ENCODE peak calls at places on chromosome 15, in eight cellular contexts. O, L, F, H, C, I, G and P are unnamed samples.

GRCh38 chr15:70492240-70493177 is 270.8 kb downstream of the UACA start:
- DNase-seq in L (peak), F (peak), I (peak), O (peak), C (peak), H (peak), G (peak), P (peak)

GRCh38 chr15:72284781-72285180 is 12.4 kb upstream of the PARP6 start:
- DNase-seq in O (no peak), G (no peak), H (no peak), L (no peak), I (no peak), C (no peak), F (no peak), P (no peak)

GRCh38 chr15:70266412-70267089 is 168.8 kb upstream of the TLE3 start:
- DNase-seq in O (no peak), I (peak), L (peak), G (peak), F (no peak), C (peak), H (no peak), P (no peak)

GRCh38 chr15:31322486-31322885 is 4.1 kb upstream of the KLF13 start:
- DNase-seq in I (no peak), C (no peak), G (no peak), H (no peak), O (no peak), F (no peak), L (no peak), P (no peak)

GRCh38 chr15:64461577-64462162 is 1.3 kb downstream of the ZNF609 start:
- DNase-seq in O (peak), H (peak), I (peak), G (no peak), C (no peak), F (peak), L (no peak), P (peak)

GRCh38 chr15:89999676-90000174 is 1.4 kb upstream of the ZNF710 start:
- DNase-seq in O (no peak), G (no peak), L (peak), C (no peak), I (peak), F (no peak), H (no peak), P (no peak)

GRCh38 chr15:60589728-60590127 is 110.8 kb upstream of the ICE2 start:
- DNase-seq in F (no peak), H (no peak), L (no peak), O (no peak), I (no peak), G (no peak), C (no peak), P (no peak)

GRCh38 chr15:37973856-37974255 is 39.4 kb downstream of the TMCO5A start:
- DNase-seq in L (no peak), F (no peak), G (no peak), C (no peak), O (no peak), H (no peak), I (no peak), P (no peak)

GRCh38 chr15:58498821-58499580 is 67.2 kb downstream of the LIPC start:
- DNase-seq in H (no peak), F (no peak), L (no peak), I (peak), C (no peak), O (no peak), G (peak), P (no peak)

GRCh38 chr15:94004697-94005096 is 226.7 kb upstream of the MCTP2 start:
- DNase-seq in C (peak), O (no peak), I (no peak), F (no peak), H (no peak), G (no peak), L (peak), P (no peak)